ENCODE peak calls at places on chromosomes 2 and 18, in seven cellular contexts. I is cardiac fibroblast, Q is brain microvascular endothelial cell, J is heart left ventricle, R is tibial nerve, M is HFFc6, L is right lobe of liver. O is an unnamed sample.
A peak's percentile ranks its signal among the peaks of the same experiment; 100 is the strongest.

GRCh38 chr2:37460866-37461229 is 116.4 kb downstream of the QPCT start:
- DNase-seq in J (no peak), Q (no peak), I (no peak), R (no peak), M (no peak), L (no peak), O (no peak)

GRCh38 chr2:117519238-117519637 is 295.3 kb upstream of the DDX18 start:
- DNase-seq in L (no peak), Q (no peak), I (no peak), M (no peak), R (no peak), J (no peak), O (no peak)

GRCh38 chr2:130186391-130186790 is 4.3 kb downstream of the MZT2B start:
- DNase-seq in M (no peak), R (no peak), L (no peak), Q (no peak), J (no peak), I (no peak), O (no peak)

GRCh38 chr2:238927746-238928519 is 80.0 kb downstream of the TWIST2 start:
- DNase-seq in I (no peak), Q (no peak), M (no peak), R (no peak), J (no peak), L (peak; percentile 30), O (no peak)

GRCh38 chr2:141055526-141055925 is 1075.3 kb downstream of the LRP1B start:
- DNase-seq in J (no peak), R (no peak), M (peak; percentile 67), L (no peak), I (peak; percentile 38), Q (peak; percentile 32), O (no peak)

GRCh38 chr18:7576685-7577084 is 9.6 kb downstream of the PTPRM start:
- DNase-seq in M (peak; percentile 55), J (no peak), L (no peak), Q (no peak), I (no peak), R (no peak), O (no peak)

GRCh38 chr2:74415762-74416395 is 5.5 kb downstream of the C2orf81 start:
- DNase-seq in M (no peak), J (no peak), R (no peak), I (no peak), Q (no peak), L (no peak), O (no peak)

GRCh38 chr2:234556848-234557573 is 60.1 kb upstream of the ARL4C start:
- DNase-seq in L (no peak), M (peak; percentile 42), R (no peak), I (no peak), J (no peak), Q (peak; percentile 32), O (no peak)

GRCh38 chr2:147789287-147789686 is 55.5 kb upstream of the ACVR2A start:
- DNase-seq in Q (no peak), J (no peak), R (no peak), L (no peak), I (no peak), M (no peak), O (no peak)

GRCh38 chr2:187158452-187158851 is 289.6 kb downstream of the CALCRL start:
- DNase-seq in I (no peak), R (no peak), M (no peak), J (no peak), Q (no peak), L (no peak), O (no peak)

GRCh38 chr2:175575346-175576258 is 394.1 kb upstream of the ATP5MC3 start:
- DNase-seq in I (no peak), Q (no peak), R (no peak), L (no peak), M (no peak), J (no peak), O (no peak)

GRCh38 chr2:150767924-150768801 is 280.7 kb upstream of the RND3 start:
- DNase-seq in I (no peak), Q (no peak), R (no peak), J (no peak), M (no peak), L (no peak), O (no peak)

GRCh38 chr2:201363857-201364560 is 6.9 kb upstream of the FLACC1 start:
- DNase-seq in L (no peak), Q (peak; percentile 39), J (no peak), M (peak; percentile 80), I (peak; percentile 73), R (peak; percentile 21), O (no peak)

GRCh38 chr2:230011617-230012016 is 57.1 kb downstream of the SLC16A14 start:
- DNase-seq in I (no peak), L (no peak), R (no peak), Q (no peak), M (peak; percentile 51), J (no peak), O (no peak)

GRCh38 chr2:123380536-123380935 is 644.6 kb upstream of the CNTNAP5 start:
- DNase-seq in L (no peak), R (no peak), J (no peak), M (no peak), Q (no peak), I (peak; percentile 53), O (no peak)

GRCh38 chr2:218894168-218895157 is 13.8 kb downstream of the WNT10A start:
- DNase-seq in J (no peak), M (no peak), R (no peak), L (no peak), Q (no peak), I (no peak), O (no peak)

GRCh38 chr18:39453882-39454281 is 1888.3 kb upstream of the CELF4 start:
- DNase-seq in R (no peak), M (peak; percentile 25), Q (peak; percentile 48), J (peak; percentile 52), L (peak; percentile 48), I (peak; percentile 94), O (no peak)

GRCh38 chr2:63073994-63074393 is 23.4 kb downstream of the OTX1 start:
- DNase-seq in L (no peak), I (no peak), J (no peak), R (no peak), M (no peak), Q (no peak), O (no peak)

GRCh38 chr2:62149708-62150107 is 46.2 kb upstream of the B3GNT2 start:
- DNase-seq in I (peak; percentile 94), M (peak; percentile 96), L (no peak), J (no peak), R (no peak), Q (peak; percentile 96), O (no peak)

GRCh38 chr2:230930928-230931555 is 6.0 kb upstream of the GPR55 start:
- DNase-seq in L (no peak), I (no peak), Q (no peak), R (no peak), J (peak; percentile 8), M (no peak), O (peak; percentile 5)

GRCh38 chr2:158755738-158756137 is 39.4 kb upstream of the DAPL1 start:
- DNase-seq in L (no peak), M (no peak), R (no peak), Q (no peak), I (no peak), J (no peak), O (no peak)

GRCh38 chr2:33034784-33035183 is 88.0 kb downstream of the LTBP1 start:
- DNase-seq in R (peak; percentile 18), I (peak; percentile 58), L (no peak), Q (no peak), J (no peak), M (peak; percentile 47), O (no peak)
- TF ChIP-seq CTCF in R (peak; percentile 67), I (peak; percentile 42), L (peak; percentile 51), Q (peak; percentile 55), J (peak; percentile 60), M (peak; percentile 82), O (no peak)

DNA sequence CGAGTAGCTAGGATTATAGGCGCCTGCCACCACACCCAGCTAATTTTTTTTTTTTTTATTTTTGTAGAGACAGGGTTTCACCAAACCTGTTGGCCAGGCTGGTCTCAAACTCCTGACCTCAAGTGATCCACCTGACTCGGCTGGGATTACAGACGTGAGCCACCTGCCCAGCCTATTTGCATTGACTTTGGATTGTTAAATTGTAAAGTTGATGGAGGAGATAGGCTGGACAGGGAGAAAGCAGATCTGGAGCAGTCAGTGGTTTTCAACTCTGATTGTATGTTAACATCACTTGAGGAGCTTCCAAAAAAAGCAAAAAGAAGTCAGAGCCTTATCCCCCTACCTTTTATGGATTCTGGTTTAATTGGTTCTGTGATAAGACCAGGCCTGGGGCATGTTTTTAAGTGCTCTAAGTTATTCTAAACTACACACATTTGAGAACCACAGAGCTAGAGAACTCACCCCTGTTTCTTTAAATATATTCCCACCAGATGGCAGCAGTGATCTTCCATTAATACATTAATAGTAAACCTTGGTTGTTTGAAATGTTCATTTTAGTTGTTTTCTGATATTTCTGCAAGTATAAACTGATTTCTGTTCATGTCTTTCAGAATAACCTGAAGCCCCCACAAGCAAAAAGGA is 7.5 kb downstream of the C2orf49 start:
- DNase-seq in R (peak; percentile 34), L (no peak), Q (no peak), J (no peak), I (peak; percentile 59), M (peak; percentile 53), O (no peak)
- TF ChIP-seq CTCF in R (peak; percentile 47), L (peak; percentile 54), Q (peak; percentile 2), J (peak; percentile 52), I (peak; percentile 17), M (peak; percentile 79), O (peak; percentile 21)

GRCh38 chr2:197804049-197804757 is at the start of gene PLCL1:
- DNase-seq in M (peak; percentile 88), Q (peak; percentile 92), I (peak; percentile 97), L (peak; percentile 91), R (peak; percentile 77), J (peak; percentile 94), O (peak; percentile 78)
- TF ChIP-seq CTCF in M (no peak), Q (no peak), I (no peak), L (peak; percentile 23), R (peak; percentile 47), J (no peak), O (no peak)

GRCh38 chr2:65070172-65070830 is 14.1 kb downstream of the CEP68 start:
- DNase-seq in J (no peak), R (no peak), L (no peak), I (peak; percentile 45), Q (no peak), M (peak; percentile 66), O (no peak)
- TF ChIP-seq CTCF in J (no peak), R (no peak), L (no peak), I (peak; percentile 30), Q (peak; percentile 50), M (peak; percentile 56), O (no peak)

O was measured in CD14-positive monocyte.